ENCODE peak calls at places on chromosomes 13 and 19, in six cellular contexts. One of them, this sample, is unnamed.
A peak's percentile ranks its signal among the peaks of the same experiment; 100 is the strongest.

GRCh38 chr13:38888309-38888708 is 102.3 kb downstream of the STOML3 start:
- DNase-seq in neuronal stem cell: no peak
- DNase-seq in trophoblast cell: no peak
- DNase-seq in H1: no peak
- DNase-seq in IMR-90: peak; percentile 31
- DNase-seq in mesenchymal stem cell: peak; percentile 32
- DNase-seq in this sample: no peak

GRCh38 chr19:54017266-54017665 is 25.8 kb downstream of the CACNG6 start:
- DNase-seq in trophoblast cell: no peak
- DNase-seq in mesenchymal stem cell: peak; percentile 19
- DNase-seq in neuronal stem cell: no peak
- DNase-seq in IMR-90: peak; percentile 31
- DNase-seq in H1: no peak
- DNase-seq in this sample: no peak

GRCh38 chr19:29467824-29468401 is 57.9 kb upstream of the VSTM2B start:
- DNase-seq in H1: peak; percentile 45
- DNase-seq in trophoblast cell: peak; percentile 13
- DNase-seq in neuronal stem cell: peak; percentile 9
- DNase-seq in IMR-90: peak; percentile 21
- DNase-seq in mesenchymal stem cell: no peak
- DNase-seq in this sample: peak; percentile 60

GRCh38 chr13:97757807-97758206 is 195.7 kb upstream of the IPO5 start:
- DNase-seq in trophoblast cell: peak; percentile 4
- DNase-seq in neuronal stem cell: no peak
- DNase-seq in IMR-90: no peak
- DNase-seq in mesenchymal stem cell: no peak
- DNase-seq in H1: no peak
- DNase-seq in this sample: no peak

GRCh38 chr13:44826586-44827350 is 162.5 kb downstream of the NUFIP1 start:
- DNase-seq in neuronal stem cell: no peak
- DNase-seq in trophoblast cell: peak; percentile 72
- DNase-seq in H1: no peak
- DNase-seq in IMR-90: no peak
- DNase-seq in mesenchymal stem cell: no peak
- DNase-seq in this sample: no peak

GRCh38 chr13:110448230-110448629 is 113.3 kb downstream of the RAB20 start:
- DNase-seq in neuronal stem cell: no peak
- DNase-seq in mesenchymal stem cell: peak; percentile 71
- DNase-seq in H1: no peak
- DNase-seq in IMR-90: peak; percentile 86
- DNase-seq in trophoblast cell: peak; percentile 96
- DNase-seq in this sample: no peak

GRCh38 chr13:25911020-25911419 is 140.8 kb downstream of the SHISA2 start:
- DNase-seq in neuronal stem cell: peak; percentile 92
- DNase-seq in trophoblast cell: no peak
- DNase-seq in mesenchymal stem cell: no peak
- DNase-seq in IMR-90: no peak
- DNase-seq in H1: no peak
- DNase-seq in this sample: peak; percentile 72

GRCh38 chr19:51735759-51736449 is 12.1 kb upstream of the HAS1 start:
- DNase-seq in trophoblast cell: peak; percentile 88
- DNase-seq in IMR-90: peak; percentile 3
- DNase-seq in neuronal stem cell: no peak
- DNase-seq in H1: no peak
- DNase-seq in mesenchymal stem cell: no peak
- DNase-seq in this sample: no peak

GRCh38 chr19:55678121-55678671 is 3.2 kb downstream of the EPN1 start:
- DNase-seq in H1: no peak
- DNase-seq in neuronal stem cell: no peak
- DNase-seq in trophoblast cell: no peak
- DNase-seq in mesenchymal stem cell: no peak
- DNase-seq in IMR-90: no peak
- DNase-seq in this sample: no peak

GRCh38 chr19:50551713-50552187 is 16.5 kb downstream of the LRRC4B start:
- DNase-seq in H1: peak; percentile 54
- DNase-seq in IMR-90: no peak
- DNase-seq in neuronal stem cell: peak; percentile 75
- DNase-seq in trophoblast cell: no peak
- DNase-seq in mesenchymal stem cell: no peak
- DNase-seq in this sample: no peak

GRCh38 chr19:359653-359925 is 15.0 kb upstream of the MIER2 start:
- DNase-seq in H1: no peak
- DNase-seq in trophoblast cell: no peak
- DNase-seq in neuronal stem cell: no peak
- DNase-seq in IMR-90: no peak
- DNase-seq in mesenchymal stem cell: no peak
- DNase-seq in this sample: no peak

GRCh38 chr13:97953376-97953970 is at the start of gene IPO5:
- DNase-seq in trophoblast cell: no peak
- DNase-seq in mesenchymal stem cell: no peak
- DNase-seq in neuronal stem cell: no peak
- DNase-seq in IMR-90: peak; percentile 73
- DNase-seq in H1: no peak
- DNase-seq in this sample: no peak

GRCh38 chr19:47494729-47495128 is 10.7 kb upstream of the KPTN start:
- DNase-seq in mesenchymal stem cell: no peak
- DNase-seq in H1: no peak
- DNase-seq in IMR-90: no peak
- DNase-seq in neuronal stem cell: no peak
- DNase-seq in trophoblast cell: no peak
- DNase-seq in this sample: no peak

GRCh38 chr13:68234278-68234677 is 1004.1 kb upstream of the PCDH9 start:
- DNase-seq in trophoblast cell: no peak
- DNase-seq in H1: no peak
- DNase-seq in IMR-90: no peak
- DNase-seq in neuronal stem cell: no peak
- DNase-seq in mesenchymal stem cell: peak; percentile 15
- DNase-seq in this sample: no peak

GRCh38 chr19:31351212-31352193 is 2.3 kb upstream of the TSHZ3 start:
- DNase-seq in H1: peak; percentile 66
- DNase-seq in neuronal stem cell: no peak
- DNase-seq in IMR-90: peak; percentile 63
- DNase-seq in trophoblast cell: peak; percentile 48
- DNase-seq in mesenchymal stem cell: peak; percentile 73
- DNase-seq in this sample: no peak

GRCh38 chr19:40191836-40192646 is 815 bp downstream of the MAP3K10 start:
- DNase-seq in IMR-90: peak; percentile 19
- DNase-seq in neuronal stem cell: peak; percentile 61
- DNase-seq in trophoblast cell: no peak
- DNase-seq in H1: peak; percentile 83
- DNase-seq in mesenchymal stem cell: peak; percentile 30
- DNase-seq in this sample: peak; percentile 77

GRCh38 chr13:113147206-113147605 is 11.2 kb upstream of the PROZ start:
- DNase-seq in IMR-90: no peak
- DNase-seq in mesenchymal stem cell: no peak
- DNase-seq in trophoblast cell: no peak
- DNase-seq in H1: no peak
- DNase-seq in neuronal stem cell: no peak
- DNase-seq in this sample: peak; percentile 17

GRCh38 chr13:111337206-111337605 is 16.8 kb downstream of the TEX29 start:
- DNase-seq in neuronal stem cell: no peak
- DNase-seq in H1: no peak
- DNase-seq in trophoblast cell: peak; percentile 41
- DNase-seq in mesenchymal stem cell: peak; percentile 74
- DNase-seq in IMR-90: peak; percentile 96
- DNase-seq in this sample: peak; percentile 5

GRCh38 chr13:20667857-20668256 is 35.6 kb upstream of the IL17D start:
- DNase-seq in mesenchymal stem cell: peak; percentile 5
- DNase-seq in trophoblast cell: no peak
- DNase-seq in H1: no peak
- DNase-seq in neuronal stem cell: no peak
- DNase-seq in IMR-90: peak; percentile 3
- DNase-seq in this sample: no peak

DNA sequence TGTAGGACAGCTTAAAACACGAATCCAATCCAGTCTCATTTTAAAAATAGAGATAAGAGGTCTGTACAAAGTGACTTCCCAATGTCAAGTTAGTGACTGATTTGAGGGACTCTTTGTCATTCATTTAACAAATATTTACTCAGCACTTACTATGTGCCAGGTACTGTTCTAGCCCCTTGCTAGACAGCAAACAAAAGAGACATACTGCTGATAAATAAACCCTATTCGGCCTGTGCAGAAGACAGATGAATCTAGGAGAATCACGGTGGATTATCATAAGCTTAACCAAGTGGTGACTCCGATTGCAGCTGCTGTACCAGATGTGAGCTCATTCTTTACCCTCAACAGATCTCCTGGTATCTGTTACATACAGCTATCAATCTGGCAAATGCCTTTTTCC is 6.4 kb upstream of the ELF1 start:
- DNase-seq in IMR-90: no peak
- DNase-seq in trophoblast cell: no peak
- DNase-seq in mesenchymal stem cell: no peak
- DNase-seq in neuronal stem cell: no peak
- DNase-seq in H1: no peak
- DNase-seq in this sample: no peak
- H4K91ac ChIP-seq in IMR-90: no peak overlapping the region
- H4K91ac ChIP-seq in trophoblast cell: no peak overlapping the region
- H4K91ac ChIP-seq in mesenchymal stem cell: no peak overlapping the region
- H4K91ac ChIP-seq in neuronal stem cell: no peak overlapping the region
- H4K91ac ChIP-seq in H1: no peak overlapping the region
- H4K91ac ChIP-seq in this sample: no peak overlapping the region

GRCh38 chr13:23558675-23559536 is 11.3 kb upstream of the TNFRSF19 start:
- DNase-seq in mesenchymal stem cell: peak; percentile 81
- DNase-seq in IMR-90: peak; percentile 92
- DNase-seq in trophoblast cell: peak; percentile 25
- DNase-seq in neuronal stem cell: no peak
- DNase-seq in H1: no peak
- DNase-seq in this sample: no peak
- H3K4ac ChIP-seq in mesenchymal stem cell: no peak overlapping the region
- H3K4ac ChIP-seq in IMR-90: peak overlapping the region; percentile 94
- H3K4ac ChIP-seq in trophoblast cell: no peak overlapping the region
- H3K4ac ChIP-seq in neuronal stem cell: no peak overlapping the region
- H3K4ac ChIP-seq in H1: no peak overlapping the region
- H3K4ac ChIP-seq in this sample: no peak overlapping the region

GRCh38 chr19:14449321-14449720 is 16.2 kb downstream of the PKN1 start:
- DNase-seq in H1: no peak
- DNase-seq in trophoblast cell: peak; percentile 90
- DNase-seq in IMR-90: no peak
- DNase-seq in mesenchymal stem cell: no peak
- DNase-seq in neuronal stem cell: no peak
- DNase-seq in this sample: no peak
- H3K14ac ChIP-seq in H1: no peak overlapping the region
- H3K14ac ChIP-seq in trophoblast cell: no peak overlapping the region
- H3K14ac ChIP-seq in IMR-90: no peak overlapping the region
- H3K14ac ChIP-seq in mesenchymal stem cell: no peak overlapping the region
- H3K14ac ChIP-seq in neuronal stem cell: no peak overlapping the region
- H3K14ac ChIP-seq in this sample: no peak overlapping the region

DNA sequence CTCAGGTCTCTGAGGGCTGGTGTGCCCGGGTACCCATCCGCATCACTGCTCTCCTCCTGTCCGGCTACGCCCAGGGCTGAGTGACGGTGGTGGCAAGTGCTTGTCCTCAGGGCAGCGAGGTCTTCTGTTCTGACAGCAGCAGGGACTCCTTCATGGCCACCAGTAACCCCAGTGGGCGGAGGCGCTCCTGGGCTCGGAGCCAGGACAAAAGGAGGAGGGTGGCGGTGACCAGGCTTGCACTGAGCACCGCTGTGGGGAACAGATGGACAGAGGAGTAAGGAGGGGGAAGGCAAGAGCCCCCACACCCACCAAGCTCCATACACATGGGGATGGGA is 5.8 kb downstream of the CD320 start:
- DNase-seq in H1: no peak
- DNase-seq in neuronal stem cell: no peak
- DNase-seq in IMR-90: no peak
- DNase-seq in mesenchymal stem cell: no peak
- DNase-seq in trophoblast cell: no peak
- DNase-seq in this sample: no peak
- H4K91ac ChIP-seq in H1: no peak overlapping the region
- H4K91ac ChIP-seq in neuronal stem cell: no peak overlapping the region
- H4K91ac ChIP-seq in IMR-90: no peak overlapping the region
- H4K91ac ChIP-seq in mesenchymal stem cell: no peak overlapping the region
- H4K91ac ChIP-seq in trophoblast cell: no peak overlapping the region
- H4K91ac ChIP-seq in this sample: no peak overlapping the region

GRCh38 chr13:99984134-99984462 is 2.5 kb downstream of the ZIC2 start:
- DNase-seq in mesenchymal stem cell: no peak
- DNase-seq in IMR-90: no peak
- DNase-seq in neuronal stem cell: no peak
- DNase-seq in trophoblast cell: no peak
- DNase-seq in H1: peak; percentile 40
- DNase-seq in this sample: no peak

GRCh38 chr13:99981115-99982020 is at the start of gene ZIC2:
- DNase-seq in mesenchymal stem cell: no peak
- DNase-seq in IMR-90: no peak
- DNase-seq in trophoblast cell: peak; percentile 35
- DNase-seq in neuronal stem cell: peak; percentile 93
- DNase-seq in H1: peak; percentile 83
- DNase-seq in this sample: peak; percentile 85

GRCh38 chr13:99982021-99982740 is 597 bp downstream of the ZIC2 start:
- DNase-seq in mesenchymal stem cell: no peak
- DNase-seq in H1: no peak
- DNase-seq in trophoblast cell: peak; percentile 20
- DNase-seq in neuronal stem cell: no peak
- DNase-seq in IMR-90: no peak
- DNase-seq in this sample: no peak

GRCh38 chr13:99983401-99984133 is 2.0 kb downstream of the ZIC2 start:
- DNase-seq in neuronal stem cell: no peak
- DNase-seq in H1: peak; percentile 46
- DNase-seq in mesenchymal stem cell: peak; percentile 35
- DNase-seq in trophoblast cell: no peak
- DNase-seq in IMR-90: no peak
- DNase-seq in this sample: peak; percentile 39

DNA sequence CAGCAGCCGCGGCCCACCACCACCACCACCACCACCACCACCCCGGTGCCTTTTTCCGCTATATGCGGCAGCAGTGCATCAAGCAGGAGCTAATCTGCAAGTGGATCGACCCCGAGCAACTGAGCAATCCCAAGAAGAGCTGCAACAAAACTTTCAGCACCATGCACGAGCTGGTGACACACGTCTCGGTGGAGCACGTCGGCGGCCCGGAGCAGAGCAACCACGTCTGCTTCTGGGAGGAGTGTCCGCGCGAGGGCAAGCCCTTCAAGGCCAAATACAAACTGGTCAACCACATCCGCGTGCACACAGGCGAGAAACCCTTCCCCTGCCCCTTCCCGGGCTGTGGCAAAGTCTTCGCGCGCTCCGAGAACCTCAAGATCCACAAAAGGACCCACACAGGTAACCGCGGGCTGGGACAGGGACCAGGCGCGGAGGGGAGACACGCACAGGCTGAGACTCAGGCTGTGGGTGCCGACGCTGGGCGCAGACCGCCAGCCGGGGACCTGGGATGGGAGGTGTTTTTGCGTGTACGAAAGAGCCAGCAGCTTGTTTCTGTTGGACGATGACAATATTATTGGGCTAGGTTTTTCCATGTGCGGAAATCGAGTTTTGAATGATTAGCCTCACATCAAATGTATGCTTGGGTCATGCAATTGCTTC is 1.3 kb downstream of the ZIC2 start:
- DNase-seq in H1: peak; percentile 51
- DNase-seq in IMR-90: no peak
- DNase-seq in trophoblast cell: no peak
- DNase-seq in mesenchymal stem cell: no peak
- DNase-seq in neuronal stem cell: no peak
- DNase-seq in this sample: no peak
- H3K4ac ChIP-seq in H1: peak overlapping the region; percentile 14
- H3K4ac ChIP-seq in IMR-90: no peak overlapping the region
- H3K4ac ChIP-seq in trophoblast cell: no peak overlapping the region
- H3K4ac ChIP-seq in mesenchymal stem cell: no peak overlapping the region
- H3K4ac ChIP-seq in neuronal stem cell: no peak overlapping the region
- H3K4ac ChIP-seq in this sample: no peak overlapping the region

GRCh38 chr13:49084961-49085360 is 109.2 kb downstream of the FNDC3A start:
- DNase-seq in IMR-90: no peak
- DNase-seq in H1: no peak
- DNase-seq in neuronal stem cell: no peak
- DNase-seq in mesenchymal stem cell: no peak
- DNase-seq in trophoblast cell: peak; percentile 58
- DNase-seq in this sample: no peak
- H3K14ac ChIP-seq in IMR-90: peak overlapping the region; percentile 0
- H3K14ac ChIP-seq in H1: no peak overlapping the region
- H3K14ac ChIP-seq in neuronal stem cell: no peak overlapping the region
- H3K14ac ChIP-seq in mesenchymal stem cell: no peak overlapping the region
- H3K14ac ChIP-seq in trophoblast cell: no peak overlapping the region
- H3K14ac ChIP-seq in this sample: no peak overlapping the region

GRCh38 chr13:62910541-62910940 is 1494.9 kb upstream of the PCDH20 start:
- DNase-seq in trophoblast cell: no peak
- DNase-seq in IMR-90: no peak
- DNase-seq in mesenchymal stem cell: no peak
- DNase-seq in H1: no peak
- DNase-seq in neuronal stem cell: no peak
- DNase-seq in this sample: no peak
- H4K91ac ChIP-seq in trophoblast cell: no peak overlapping the region
- H4K91ac ChIP-seq in IMR-90: no peak overlapping the region
- H4K91ac ChIP-seq in mesenchymal stem cell: no peak overlapping the region
- H4K91ac ChIP-seq in H1: no peak overlapping the region
- H4K91ac ChIP-seq in neuronal stem cell: no peak overlapping the region
- H4K91ac ChIP-seq in this sample: no peak overlapping the region

This sample was measured in H9.